ENCODE peak calls at places on chromosome 4, in nine cellular contexts. B, O, S, T, P, X, Z, U and R are unnamed samples.

GRCh38 chr4:82988323-82988832 is 22.2 kb downstream of the LIN54 start:
- DNase-seq in B (no peak), O (no peak), S (no peak), T (no peak), P (no peak), X (no peak), Z (no peak), U (no peak), R (no peak)

GRCh38 chr4:100356172-100356571 is 161.7 kb downstream of the EMCN start:
- DNase-seq in B (no peak), O (no peak), S (no peak), T (no peak), P (no peak), X (no peak), Z (no peak), U (no peak), R (no peak)

GRCh38 chr4:73731968-73732610 is 8.3 kb upstream of the CXCL8 start:
- DNase-seq in B (no peak), O (no peak), S (no peak), T (no peak), P (no peak), X (no peak), Z (peak), U (no peak), R (no peak)

GRCh38 chr4:80566203-80566872 is 230.8 kb downstream of the CFAP299 start:
- DNase-seq in B (no peak), O (no peak), S (no peak), T (no peak), P (no peak), X (no peak), Z (no peak), U (no peak), R (no peak)

GRCh38 chr4:112312610-112313239 is 15.6 kb downstream of the ALPK1 start:
- DNase-seq in B (no peak), O (no peak), S (no peak), T (no peak), P (no peak), X (no peak), Z (peak), U (peak), R (no peak)

GRCh38 chr4:123506311-123506685 is 109.7 kb downstream of the SPRY1 start:
- DNase-seq in B (no peak), O (no peak), S (no peak), T (peak), P (no peak), X (no peak), Z (no peak), U (no peak), R (no peak)

GRCh38 chr4:10741961-10742699 is 57.6 kb upstream of the CLNK start:
- DNase-seq in B (no peak), O (no peak), S (no peak), T (no peak), P (no peak), X (no peak), Z (no peak), U (no peak), R (no peak)

GRCh38 chr4:164134388-164134787 is 619.5 kb upstream of the SMIM31 start:
- DNase-seq in B (no peak), O (no peak), S (no peak), T (no peak), P (no peak), X (no peak), Z (no peak), U (no peak), R (no peak)

GRCh38 chr4:110900206-110900769 is 277.4 kb upstream of the PITX2 start:
- DNase-seq in B (no peak), O (no peak), S (no peak), T (no peak), P (no peak), X (no peak), Z (no peak), U (no peak), R (no peak)

GRCh38 chr4:151202851-151203455 is 74.0 kb upstream of the PRSS48 start:
- DNase-seq in B (no peak), O (no peak), S (no peak), T (peak), P (no peak), X (no peak), Z (no peak), U (no peak), R (no peak)

GRCh38 chr4:20493761-20494353 is 206.4 kb upstream of the PACRGL start:
- DNase-seq in B (no peak), O (no peak), S (no peak), T (no peak), P (no peak), X (no peak), Z (no peak), U (no peak), R (no peak)

GRCh38 chr4:54101190-54102041 is 1.5 kb downstream of the GSX2 start:
- DNase-seq in B (no peak), O (no peak), S (no peak), T (peak), P (peak), X (no peak), Z (no peak), U (no peak), R (no peak)

GRCh38 chr4:8468746-8469535 is 28.4 kb downstream of the TRMT44 start:
- DNase-seq in B (peak), O (peak), S (peak), T (peak), P (peak), X (peak), Z (peak), U (peak), R (peak)

GRCh38 chr4:98166025-98166730 is 22.9 kb upstream of the STPG2 start:
- DNase-seq in B (no peak), O (peak), S (no peak), T (no peak), P (no peak), X (no peak), Z (no peak), U (no peak), R (peak)

GRCh38 chr4:138841341-138841740 is 174.2 kb upstream of the NOCT start:
- DNase-seq in B (no peak), O (no peak), S (no peak), T (no peak), P (no peak), X (no peak), Z (no peak), U (no peak), R (no peak)

GRCh38 chr4:3239998-3240920 is 8.7 kb upstream of the MSANTD1 start:
- DNase-seq in B (no peak), O (no peak), S (no peak), T (no peak), P (no peak), X (no peak), Z (no peak), U (no peak), R (no peak)

GRCh38 chr4:3239342-3239741 is 9.6 kb upstream of the MSANTD1 start:
- DNase-seq in B (no peak), O (no peak), S (no peak), T (no peak), P (no peak), X (no peak), Z (no peak), U (no peak), R (no peak)

GRCh38 chr4:3241905-3242304 is 7.1 kb upstream of the MSANTD1 start:
- DNase-seq in B (no peak), O (no peak), S (peak), T (no peak), P (no peak), X (no peak), Z (no peak), U (no peak), R (no peak)

GRCh38 chr4:3243066-3243775 is 5.7 kb upstream of the MSANTD1 start:
- DNase-seq in B (no peak), O (no peak), S (no peak), T (peak), P (no peak), X (no peak), Z (no peak), U (no peak), R (no peak)

GRCh38 chr4:3240936-3241522 is 7.9 kb upstream of the MSANTD1 start:
- DNase-seq in B (no peak), O (no peak), S (no peak), T (no peak), P (no peak), X (no peak), Z (no peak), U (no peak), R (no peak)
- TF ChIP-seq REST in B (no peak), O (no peak), S (no peak), T (no peak), P (no peak), X (no peak), Z (no peak), U (no peak), R (no peak)

GRCh38 chr4:183262776-183263100 is 57.3 kb downstream of the CLDN22 start:
- DNase-seq in B (no peak), O (no peak), S (no peak), T (no peak), P (no peak), X (no peak), Z (no peak), U (no peak), R (no peak)

GRCh38 chr4:183266386-183266785 is 53.7 kb downstream of the CLDN22 start:
- DNase-seq in B (no peak), O (no peak), S (no peak), T (no peak), P (no peak), X (no peak), Z (no peak), U (no peak), R (no peak)

GRCh38 chr4:183268556-183268955 is 51.5 kb downstream of the CLDN22 start:
- DNase-seq in B (no peak), O (no peak), S (no peak), T (no peak), P (no peak), X (no peak), Z (no peak), U (no peak), R (no peak)

GRCh38 chr4:183261953-183262775 is 57.9 kb downstream of the CLDN22 start:
- DNase-seq in B (no peak), O (peak), S (peak), T (peak), P (peak), X (peak), Z (peak), U (peak), R (peak)

DNA sequence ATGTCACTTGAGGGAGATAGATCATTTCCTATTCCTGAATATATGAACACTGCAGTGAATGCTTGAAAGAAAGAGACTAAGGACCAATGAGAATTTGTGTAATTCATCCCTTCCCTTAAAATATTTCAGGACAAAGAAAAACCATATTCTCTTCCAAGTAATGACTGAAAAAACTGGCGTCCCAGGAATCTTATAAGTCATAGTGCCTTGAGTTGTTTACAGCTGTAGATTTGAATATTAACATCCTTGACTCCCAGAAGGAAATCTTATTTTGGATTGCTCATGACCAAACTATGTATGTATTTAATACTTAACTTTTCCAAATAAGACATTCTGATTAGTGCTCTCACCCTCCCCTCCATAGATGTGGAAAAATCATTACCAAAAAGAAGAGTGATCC is 55.5 kb downstream of the CLDN22 start:
- DNase-seq in B (no peak), O (no peak), S (no peak), T (no peak), P (no peak), X (no peak), Z (no peak), U (no peak), R (no peak)
- TF ChIP-seq REST in B (no peak), O (no peak), S (no peak), T (no peak), P (no peak), X (no peak), Z (no peak), U (no peak), R (no peak)

DNA sequence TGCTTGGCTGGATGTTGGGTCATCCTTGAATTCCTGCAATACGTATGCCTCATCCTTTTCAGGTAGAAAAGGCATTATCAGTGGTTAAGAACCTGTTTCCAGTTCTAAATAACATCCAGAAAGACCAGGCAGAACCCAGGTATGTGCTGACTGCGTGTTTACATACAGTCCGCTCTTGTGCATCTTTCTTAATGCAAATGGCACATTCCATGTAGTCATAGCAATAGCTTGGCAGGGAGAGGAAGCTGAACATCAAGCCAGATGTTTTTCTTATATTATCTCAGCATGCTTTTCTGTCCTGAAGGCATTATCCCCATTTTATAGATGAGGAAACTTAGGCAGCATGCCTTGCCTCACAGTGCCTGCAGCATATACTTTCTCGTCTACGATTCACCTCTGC is 2.1 kb downstream of the DCLK2 start:
- DNase-seq in B (no peak), O (no peak), S (no peak), T (no peak), P (no peak), X (no peak), Z (no peak), U (no peak), R (no peak)
- TF ChIP-seq REST in B (no peak), O (no peak), S (no peak), T (no peak), P (no peak), X (no peak), Z (no peak), U (no peak), R (no peak)

DNA sequence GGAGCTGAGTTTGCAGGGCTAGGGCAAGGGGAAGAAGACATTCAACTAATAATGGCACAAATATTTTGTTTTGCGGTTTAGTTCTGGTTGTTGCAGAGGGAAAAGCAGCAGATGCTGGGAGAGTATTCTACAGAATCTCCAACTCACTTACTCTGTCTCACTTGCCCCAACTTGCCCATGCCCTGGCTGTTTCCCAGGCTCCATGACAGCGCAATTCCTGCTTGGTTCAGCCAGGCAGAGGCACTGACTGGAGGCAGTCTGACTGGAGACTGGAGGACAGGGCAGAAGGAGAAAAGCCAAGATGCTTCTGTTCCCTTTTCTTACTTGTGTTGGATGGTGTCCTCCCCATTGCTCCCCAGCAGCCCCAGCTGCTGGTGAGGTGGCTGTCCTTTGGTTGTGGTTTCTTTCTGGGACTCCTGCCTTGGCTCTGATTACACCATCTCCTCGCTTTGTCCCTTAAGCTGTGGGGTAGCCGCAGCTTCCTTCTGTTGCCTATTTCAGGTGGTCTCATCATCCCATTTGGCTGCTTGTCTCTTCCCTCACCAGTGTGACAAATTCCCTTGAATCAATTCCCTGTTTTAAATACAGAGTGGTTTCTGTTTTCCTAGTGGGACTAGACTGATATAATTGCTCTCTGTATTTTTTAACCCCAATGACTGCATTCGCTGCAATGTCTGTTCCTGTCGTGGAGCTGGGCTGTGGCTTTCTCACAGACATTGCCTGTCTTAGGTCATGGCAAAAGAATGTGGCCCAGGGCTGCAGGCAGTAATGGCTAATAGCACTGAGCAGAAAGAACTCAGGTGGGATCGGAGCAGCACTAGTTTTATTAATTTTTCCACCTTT is 24.2 kb upstream of the RASL11B start:
- DNase-seq in B (no peak), O (no peak), S (no peak), T (no peak), P (no peak), X (peak), Z (no peak), U (no peak), R (no peak)
- TF ChIP-seq REST in B (no peak), O (no peak), S (no peak), T (no peak), P (no peak), X (no peak), Z (peak), U (no peak), R (no peak)

GRCh38 chr4:7358100-7358735 is 76.5 kb downstream of the PSAPL1 start:
- DNase-seq in B (peak), O (peak), S (no peak), T (no peak), P (no peak), X (no peak), Z (no peak), U (no peak), R (peak)
- TF ChIP-seq REST in B (no peak), O (no peak), S (no peak), T (no peak), P (no peak), X (no peak), Z (no peak), U (no peak), R (no peak)

DNA sequence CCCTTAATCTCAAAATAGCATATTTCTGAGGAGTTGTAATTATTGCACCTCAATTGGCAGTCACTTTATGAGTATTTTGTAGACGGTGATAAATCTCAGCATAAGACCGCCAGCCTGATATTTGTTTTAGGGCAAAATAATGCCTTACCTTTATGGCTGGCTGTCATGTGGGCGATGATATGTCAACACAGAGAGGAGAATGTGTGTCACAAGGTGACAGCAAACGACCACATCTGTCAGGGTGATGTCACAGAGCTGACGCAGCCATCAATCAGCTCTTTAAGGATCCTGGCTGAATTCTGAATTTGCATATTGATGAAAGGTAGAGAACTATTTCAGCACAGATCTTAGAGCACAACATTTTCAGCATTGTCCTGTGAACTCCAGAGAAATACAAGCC is 209.7 kb downstream of the CEP135 start:
- DNase-seq in B (no peak), O (no peak), S (no peak), T (no peak), P (no peak), X (no peak), Z (no peak), U (no peak), R (no peak)
- TF ChIP-seq REST in B (no peak), O (no peak), S (no peak), T (no peak), P (no peak), X (no peak), Z (no peak), U (no peak), R (no peak)